ENCODE peak calls at places on chromosomes 6 and 20, in six cellular contexts. W is pancreas, K is H1, O is heart right ventricle, H is ovary, C is endodermal cell. U is an unnamed sample. For H3K36me3, the result is how much of the 10 kb centered on the place peaks cover.

GRCh38 chr6:31977816-31978431 is 3.9 kb upstream of the C4A start:
- DNase-seq in W (no peak), K (no peak), C (no peak), H (no peak), O (no peak), U (no peak)

GRCh38 chr6:136959471-136959891 is 37.4 kb downstream of the SLC35D3 start:
- DNase-seq in K (no peak), C (peak), W (no peak), O (peak), H (no peak), U (no peak)

GRCh38 chr6:108168980-108169800 is 3.4 kb downstream of the NR2E1 start:
- DNase-seq in W (no peak), H (no peak), C (peak), K (no peak), O (no peak), U (no peak)

GRCh38 chr20:25077610-25078169 is 4.3 kb downstream of the VSX1 start:
- DNase-seq in C (peak), O (peak), H (peak), W (no peak), K (no peak), U (no peak)

GRCh38 chr6:20681243-20681684 is 147.0 kb downstream of the CDKAL1 start:
- DNase-seq in O (no peak), C (no peak), H (no peak), W (no peak), K (no peak), U (no peak)

GRCh38 chr6:125835221-125835744 is 44.5 kb downstream of the NCOA7 start:
- DNase-seq in W (no peak), C (no peak), K (no peak), H (peak), O (no peak), U (no peak)

GRCh38 chr20:57882451-57883161 is 172.8 kb upstream of the PMEPA1 start:
- DNase-seq in O (no peak), H (no peak), C (no peak), W (no peak), K (no peak), U (no peak)

GRCh38 chr6:66788579-66788978 is 1081.6 kb upstream of the EYS start:
- DNase-seq in C (no peak), H (no peak), W (no peak), O (no peak), K (no peak), U (no peak)

GRCh38 chr20:59134182-59134581 is 29.4 kb upstream of the ZNF831 start:
- DNase-seq in C (no peak), W (no peak), O (no peak), K (no peak), H (no peak), U (no peak)

GRCh38 chr6:33621396-33622388 is 570 bp downstream of the ITPR3 start:
- DNase-seq in O (peak), W (peak), H (peak), K (no peak), C (peak), U (no peak)

GRCh38 chr6:162845972-162846371 is 118.2 kb downstream of the PACRG start:
- DNase-seq in K (no peak), C (peak), H (no peak), O (no peak), W (no peak), U (no peak)

GRCh38 chr6:3724451-3725144 is 26.9 kb downstream of the PXDC1 start:
- DNase-seq in C (no peak), W (no peak), K (no peak), H (no peak), O (peak), U (no peak)

GRCh38 chr6:146915671-146916127 is 288.5 kb upstream of the STXBP5 start:
- DNase-seq in K (no peak), W (no peak), H (no peak), C (no peak), O (no peak), U (no peak)

GRCh38 chr6:124073021-124073420 is 269.4 kb downstream of the NKAIN2 start:
- DNase-seq in C (no peak), W (no peak), H (no peak), O (no peak), K (no peak), U (no peak)

GRCh38 chr6:26055670-26056582 is 31.3 kb upstream of the HFE start:
- DNase-seq in O (peak), C (peak), H (peak), W (peak), K (no peak), U (peak)

GRCh38 chr20:31604567-31605030 is 490 bp upstream of the ID1 start:
- DNase-seq in H (no peak), W (no peak), O (no peak), K (no peak), C (no peak), U (no peak)

GRCh38 chr20:60402209-60403058 is 444.2 kb downstream of the CDH26 start:
- DNase-seq in W (no peak), C (no peak), K (no peak), H (no peak), O (no peak), U (no peak)

GRCh38 chr6:166173292-166173951 is 5.8 kb upstream of the TBXT start:
- DNase-seq in H (no peak), C (peak), O (no peak), K (no peak), W (peak), U (no peak)

GRCh38 chr20:4726710-4727391 is 5.1 kb downstream of the PRND start:
- DNase-seq in O (no peak), K (no peak), C (no peak), W (no peak), H (peak), U (no peak)

GRCh38 chr20:36542019-36542488 is 735 bp downstream of the MYL9 start:
- DNase-seq in C (peak), O (peak), H (peak), W (peak), K (no peak), U (no peak)

DNA sequence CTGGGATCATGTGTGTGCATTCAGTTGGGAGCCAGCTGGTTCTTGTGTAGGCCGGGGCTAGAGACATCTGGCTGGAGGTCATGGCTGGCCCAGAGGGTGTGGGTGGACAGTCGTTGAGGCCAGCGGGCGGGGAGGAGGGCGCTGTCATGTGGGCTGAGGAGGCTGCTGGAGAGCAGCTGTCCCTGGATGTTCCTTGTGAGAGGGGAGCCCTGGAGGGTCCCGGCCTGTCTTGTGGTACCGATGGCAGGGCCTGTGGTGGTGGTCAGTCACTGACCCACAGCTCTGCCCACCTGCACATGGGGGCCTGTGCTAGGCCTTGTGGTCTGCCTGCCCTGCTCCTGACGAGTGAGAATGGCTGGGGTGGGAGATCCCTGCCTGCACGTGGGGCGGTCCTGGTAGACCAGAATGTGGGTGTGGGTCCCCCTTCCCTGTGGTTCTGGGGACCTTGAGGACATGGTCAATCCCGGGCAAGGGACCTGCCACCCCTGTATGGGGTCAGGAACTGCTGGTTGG is 1.9 kb upstream of the C20orf204 start:
- DNase-seq in W (no peak), K (no peak), O (no peak), C (no peak), H (peak), U (no peak)
- H3K36me3 ChIP-seq in W (under half), K (under half), O (half or more), C (under half), H (under half), U (under half)

DNA sequence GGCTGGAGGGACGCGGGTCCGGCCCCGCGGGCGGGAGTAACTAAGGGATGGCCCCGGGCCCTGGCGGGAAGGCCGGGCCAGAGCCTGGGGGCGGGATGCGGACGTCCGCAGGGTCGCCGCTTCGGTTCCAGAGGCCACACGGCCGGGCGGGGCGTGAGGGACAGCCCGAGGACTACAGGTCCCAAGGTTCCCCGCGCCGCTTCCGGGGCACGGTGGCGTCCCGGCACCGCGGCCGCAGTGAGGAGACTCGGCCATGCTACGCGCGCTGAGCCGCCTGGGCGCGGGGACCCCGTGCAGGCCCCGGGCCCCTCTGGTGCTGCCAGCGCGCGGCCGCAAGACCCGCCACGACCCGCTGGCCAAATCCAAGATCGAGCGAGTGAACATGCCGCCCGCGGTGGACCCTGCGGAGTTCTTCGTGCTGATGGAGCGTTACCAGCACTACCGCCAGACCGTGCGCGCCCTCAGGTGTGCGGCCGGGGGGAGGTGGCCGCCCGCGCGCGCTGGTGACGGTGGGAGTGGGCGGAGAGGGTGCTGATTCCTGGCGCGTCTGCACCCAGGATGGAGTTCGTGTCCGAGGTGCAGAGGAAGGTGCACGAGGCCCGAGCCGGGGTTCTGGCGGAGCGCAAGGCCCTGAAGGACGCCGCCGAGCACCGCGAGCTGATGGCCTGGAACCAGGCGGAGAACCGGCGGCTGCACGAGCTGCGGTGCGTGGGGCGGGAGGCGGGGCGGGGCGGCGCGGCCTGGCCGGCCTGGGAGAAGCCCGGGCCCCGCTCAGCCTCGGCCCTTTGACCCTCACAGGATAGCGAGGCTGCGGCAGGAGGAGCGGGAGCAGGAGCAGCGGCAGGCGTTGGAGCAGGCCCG is at the start of gene MRPS26:
- DNase-seq in K (peak), C (peak), H (peak), W (peak), O (peak), U (peak)
- TF ChIP-seq CTCF in K (no peak), C (no peak), H (no peak), W (no peak), O (no peak), U (no peak)

GRCh38 chr6:150590448-150590847 is 9.2 kb upstream of the PLEKHG1 start:
- DNase-seq in H (no peak), C (no peak), K (no peak), W (no peak), O (no peak), U (no peak)
- H3K27ac ChIP-seq in H (no peak), C (no peak), K (no peak), W (no peak), O (no peak), U (no peak)

GRCh38 chr6:81242634-81243033 is 509.8 kb downstream of the TENT5A start:
- DNase-seq in C (no peak), O (no peak), K (no peak), W (no peak), H (no peak), U (no peak)
- H3K36me3 ChIP-seq in C (under half), O (under half), K (under half), W (under half), H (under half), U (under half)

GRCh38 chr20:417801-418342 is 9.8 kb downstream of the RBCK1 start:
- DNase-seq in O (no peak), W (no peak), H (no peak), C (no peak), K (no peak), U (no peak)

GRCh38 chr20:418858-419365 is 10.8 kb downstream of the RBCK1 start:
- DNase-seq in H (no peak), C (no peak), K (no peak), W (no peak), O (no peak), U (no peak)

GRCh38 chr20:420169-420620 is 12.1 kb downstream of the RBCK1 start:
- DNase-seq in C (no peak), W (no peak), K (no peak), H (no peak), O (no peak), U (no peak)

GRCh38 chr20:420721-421574 is 12.8 kb downstream of the RBCK1 start:
- DNase-seq in C (peak), O (no peak), K (no peak), H (no peak), W (peak), U (no peak)

GRCh38 chr20:419556-420168 is 11.6 kb downstream of the RBCK1 start:
- DNase-seq in H (no peak), C (no peak), K (no peak), O (no peak), W (no peak), U (no peak)
- TF ChIP-seq CTCF in H (no peak), C (no peak), K (no peak), O (no peak), W (no peak), U (no peak)

GRCh38 chr6:10418361-10418861 is 3.5 kb upstream of the TFAP2A start:
- DNase-seq in H (no peak), K (no peak), C (peak), O (no peak), W (no peak), U (no peak)
- H3K27ac ChIP-seq in H (no peak), K (no peak), C (no peak), O (no peak), W (no peak), U (peak)

GRCh38 chr6:122423734-122424133 is 24.3 kb downstream of the HSF2 start:
- DNase-seq in O (no peak), C (no peak), K (no peak), W (no peak), H (no peak), U (no peak)
- H3K36me3 ChIP-seq in O (half or more), C (half or more), K (under half), W (under half), H (under half), U (under half)

DNA sequence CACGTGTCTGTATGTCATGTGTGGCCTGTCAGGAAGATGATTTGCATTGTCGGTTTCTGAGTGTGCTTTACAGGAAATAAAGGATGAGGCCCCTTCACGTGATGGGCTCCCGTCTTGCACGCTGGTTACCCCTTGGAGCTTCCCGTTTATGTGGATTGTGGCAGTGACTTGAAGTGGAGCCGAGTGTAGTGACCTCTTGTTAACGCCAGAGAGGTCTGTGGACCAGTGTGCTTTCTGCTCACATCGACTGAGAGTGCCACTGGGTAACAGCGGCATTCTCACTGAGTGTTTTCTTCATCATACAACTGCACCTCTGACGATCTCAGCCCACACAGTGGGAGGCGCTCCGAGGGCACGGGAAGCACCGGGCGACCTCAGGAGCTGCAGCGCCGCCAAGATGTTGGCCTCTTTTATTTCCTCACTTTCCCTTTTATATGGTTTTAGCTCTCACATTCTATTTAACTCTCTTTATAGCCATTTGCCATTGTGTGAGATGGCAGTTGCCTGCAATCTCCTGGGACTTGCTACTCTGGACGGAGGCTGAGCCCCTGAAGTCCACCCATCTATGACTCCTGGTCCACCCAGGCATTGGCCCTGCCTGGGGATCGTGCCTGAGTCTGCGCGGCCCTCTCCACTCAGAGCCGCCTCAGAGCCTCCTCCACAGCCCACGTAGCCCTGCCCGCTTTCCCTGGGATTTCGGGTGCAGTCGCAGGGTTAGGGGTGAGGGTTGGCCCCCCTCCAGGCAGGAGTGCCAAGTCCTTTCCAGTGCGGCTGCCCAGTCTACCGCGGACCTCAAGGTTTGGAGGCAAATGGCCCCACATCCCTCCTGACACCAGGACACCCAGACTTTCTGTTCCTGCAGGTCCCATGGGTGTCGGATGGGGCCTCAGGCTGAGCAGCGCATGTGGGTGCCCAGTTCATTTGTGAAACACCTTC is 238.9 kb downstream of the ERMARD start:
- DNase-seq in O (no peak), W (no peak), C (no peak), H (no peak), K (no peak), U (no peak)
- TF ChIP-seq CTCF in O (no peak), W (no peak), C (peak), H (no peak), K (no peak), U (no peak)

GRCh38 chr6:99031957-99032356 is 84.2 kb upstream of the FBXL4 start:
- DNase-seq in K (no peak), O (no peak), W (no peak), H (no peak), C (no peak), U (no peak)

GRCh38 chr6:99022039-99022609 is 74.4 kb upstream of the FBXL4 start:
- DNase-seq in H (no peak), O (no peak), W (no peak), K (no peak), C (no peak), U (no peak)

GRCh38 chr6:99024089-99024488 is 76.3 kb upstream of the FBXL4 start:
- DNase-seq in W (no peak), H (no peak), O (no peak), C (no peak), K (no peak), U (no peak)

GRCh38 chr6:99030915-99031314 is 83.2 kb upstream of the FBXL4 start:
- DNase-seq in C (peak), H (no peak), K (no peak), W (no peak), O (no peak), U (no peak)

DNA sequence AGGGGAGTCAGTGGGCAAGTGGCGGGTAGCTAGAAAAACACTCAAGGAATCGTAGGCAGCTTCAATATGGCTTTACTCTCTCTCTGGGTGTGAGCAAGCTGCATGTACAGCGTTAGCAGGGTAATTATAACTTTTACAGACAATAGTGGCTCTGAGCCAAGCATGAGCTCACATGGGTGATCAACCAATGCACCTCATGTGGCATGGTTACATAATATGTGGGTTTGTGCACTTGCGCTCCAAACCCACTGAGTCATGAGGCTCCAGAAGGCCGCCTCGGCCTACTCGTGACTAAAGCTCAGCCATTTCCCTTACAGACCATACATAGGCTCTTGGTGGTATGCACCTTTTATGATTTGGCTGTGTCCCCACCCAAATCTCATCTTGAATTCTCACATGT is 78.4 kb upstream of the FBXL4 start:
- DNase-seq in H (no peak), K (no peak), O (no peak), C (no peak), W (no peak), U (no peak)
- H3K27ac ChIP-seq in H (no peak), K (no peak), O (no peak), C (no peak), W (no peak), U (no peak)